ENCODE peak calls at places on chromosomes 16 and 17, in five cellular contexts. One of them, this sample, is unnamed.

GRCh38 chr17:42891539-42892152 is 9.0 kb upstream of the G6PC1 start:
- DNase-seq in glutamatergic neuron: no peak
- DNase-seq in M059J: peak
- DNase-seq in left cardiac atrium: peak
- DNase-seq in foreskin fibroblast: peak
- DNase-seq in this sample: peak

GRCh38 chr17:48717367-48718161 is 4.8 kb downstream of the PRAC1 start:
- DNase-seq in glutamatergic neuron: no peak
- DNase-seq in M059J: no peak
- DNase-seq in left cardiac atrium: no peak
- DNase-seq in foreskin fibroblast: no peak
- DNase-seq in this sample: no peak

GRCh38 chr16:31870809-31871208 is 2.8 kb upstream of the ZNF267 start:
- DNase-seq in glutamatergic neuron: no peak
- DNase-seq in M059J: no peak
- DNase-seq in left cardiac atrium: no peak
- DNase-seq in foreskin fibroblast: no peak
- DNase-seq in this sample: no peak

GRCh38 chr17:13597723-13598347 is 3.9 kb downstream of the HS3ST3A1 start:
- DNase-seq in glutamatergic neuron: peak
- DNase-seq in M059J: peak
- DNase-seq in left cardiac atrium: no peak
- DNase-seq in foreskin fibroblast: peak
- DNase-seq in this sample: peak

GRCh38 chr16:71373073-71373472 is 14.6 kb downstream of the CALB2 start:
- DNase-seq in glutamatergic neuron: no peak
- DNase-seq in M059J: peak
- DNase-seq in left cardiac atrium: no peak
- DNase-seq in foreskin fibroblast: peak
- DNase-seq in this sample: no peak

GRCh38 chr16:56401482-56401881 is 23.9 kb downstream of the AMFR start:
- DNase-seq in glutamatergic neuron: peak
- DNase-seq in M059J: no peak
- DNase-seq in left cardiac atrium: no peak
- DNase-seq in foreskin fibroblast: no peak
- DNase-seq in this sample: no peak

GRCh38 chr17:51120739-51121619 is at the start of gene SPAG9:
- DNase-seq in glutamatergic neuron: peak
- DNase-seq in M059J: peak
- DNase-seq in left cardiac atrium: peak
- DNase-seq in foreskin fibroblast: peak
- DNase-seq in this sample: peak

GRCh38 chr16:12293913-12294312 is 317.4 kb downstream of the SNX29 start:
- DNase-seq in glutamatergic neuron: no peak
- DNase-seq in M059J: no peak
- DNase-seq in left cardiac atrium: no peak
- DNase-seq in foreskin fibroblast: no peak
- DNase-seq in this sample: no peak

GRCh38 chr16:49781401-49781800 is 74.5 kb downstream of the ZNF423 start:
- DNase-seq in glutamatergic neuron: no peak
- DNase-seq in M059J: no peak
- DNase-seq in left cardiac atrium: no peak
- DNase-seq in foreskin fibroblast: no peak
- DNase-seq in this sample: no peak

GRCh38 chr16:58332997-58333700 is 38.3 kb upstream of the PRSS54 start:
- DNase-seq in glutamatergic neuron: no peak
- DNase-seq in M059J: peak
- DNase-seq in left cardiac atrium: no peak
- DNase-seq in foreskin fibroblast: no peak
- DNase-seq in this sample: no peak

GRCh38 chr16:89140981-89141883 is 30.3 kb upstream of the CDH15 start:
- DNase-seq in glutamatergic neuron: peak
- DNase-seq in M059J: no peak
- DNase-seq in left cardiac atrium: peak
- DNase-seq in foreskin fibroblast: no peak
- DNase-seq in this sample: no peak

GRCh38 chr17:46795379-46795952 is 23.0 kb downstream of the WNT3 start:
- DNase-seq in glutamatergic neuron: no peak
- DNase-seq in M059J: no peak
- DNase-seq in left cardiac atrium: no peak
- DNase-seq in foreskin fibroblast: no peak
- DNase-seq in this sample: no peak

GRCh38 chr16:75648265-75649076 is 898 bp downstream of the TERF2IP start:
- DNase-seq in glutamatergic neuron: peak
- DNase-seq in M059J: peak
- DNase-seq in left cardiac atrium: peak
- DNase-seq in foreskin fibroblast: peak
- DNase-seq in this sample: peak

GRCh38 chr17:41710472-41711090 is 1.6 kb upstream of the GAST start:
- DNase-seq in glutamatergic neuron: peak
- DNase-seq in M059J: peak
- DNase-seq in left cardiac atrium: no peak
- DNase-seq in foreskin fibroblast: peak
- DNase-seq in this sample: no peak

GRCh38 chr17:38705523-38705802 is 390 bp downstream of the MLLT6 start:
- DNase-seq in glutamatergic neuron: peak
- DNase-seq in M059J: no peak
- DNase-seq in left cardiac atrium: no peak
- DNase-seq in foreskin fibroblast: no peak
- DNase-seq in this sample: no peak

GRCh38 chr17:71405101-71405500 is 715.7 kb upstream of the SOX9 start:
- DNase-seq in glutamatergic neuron: no peak
- DNase-seq in M059J: peak
- DNase-seq in left cardiac atrium: no peak
- DNase-seq in foreskin fibroblast: no peak
- DNase-seq in this sample: no peak

GRCh38 chr17:50151041-50151936 is 812 bp upstream of the PPP1R9B start:
- DNase-seq in glutamatergic neuron: peak
- DNase-seq in M059J: peak
- DNase-seq in left cardiac atrium: peak
- DNase-seq in foreskin fibroblast: peak
- DNase-seq in this sample: peak

GRCh38 chr17:4678448-4679026 is 25.4 kb downstream of the PELP1 start:
- DNase-seq in glutamatergic neuron: no peak
- DNase-seq in M059J: peak
- DNase-seq in left cardiac atrium: no peak
- DNase-seq in foreskin fibroblast: peak
- DNase-seq in this sample: no peak

GRCh38 chr16:15765880-15766279 is 90.9 kb downstream of the MYH11 start:
- DNase-seq in glutamatergic neuron: no peak
- DNase-seq in M059J: peak
- DNase-seq in left cardiac atrium: no peak
- DNase-seq in foreskin fibroblast: peak
- DNase-seq in this sample: no peak

GRCh38 chr16:77951788-77952187 is 70.6 kb upstream of the CLEC3A start:
- DNase-seq in glutamatergic neuron: no peak
- DNase-seq in M059J: peak
- DNase-seq in left cardiac atrium: no peak
- DNase-seq in foreskin fibroblast: no peak
- DNase-seq in this sample: no peak

GRCh38 chr16:46607529-46607928 is 13.7 kb downstream of the SHCBP1 start:
- DNase-seq in glutamatergic neuron: no peak
- DNase-seq in M059J: peak
- DNase-seq in left cardiac atrium: no peak
- DNase-seq in foreskin fibroblast: peak
- DNase-seq in this sample: no peak

GRCh38 chr16:19265531-19265930 is 20.0 kb upstream of the CLEC19A start:
- DNase-seq in glutamatergic neuron: no peak
- DNase-seq in M059J: no peak
- DNase-seq in left cardiac atrium: no peak
- DNase-seq in foreskin fibroblast: no peak
- DNase-seq in this sample: no peak

GRCh38 chr16:9102379-9102778 is 10.9 kb downstream of the HAPSTR1 start:
- DNase-seq in glutamatergic neuron: no peak
- DNase-seq in M059J: peak
- DNase-seq in left cardiac atrium: no peak
- DNase-seq in foreskin fibroblast: peak
- DNase-seq in this sample: no peak

GRCh38 chr16:200388-200787 is 20.1 kb downstream of the HBQ1 start:
- DNase-seq in glutamatergic neuron: no peak
- DNase-seq in M059J: peak
- DNase-seq in left cardiac atrium: no peak
- DNase-seq in foreskin fibroblast: peak
- DNase-seq in this sample: no peak

This sample was measured in heart right ventricle.